ENCODE peak calls at places on chromosome 13, in four cellular contexts. F is fibroblast of villous mesenchyme, Y is cardiac muscle cell, J is fibroblast of pulmonary artery. L is an unnamed sample.

GRCh38 chr13:99575376-99575775 is 74.1 kb downstream of the TM9SF2 start:
- DNase-seq in F (no peak), Y (no peak), J (no peak), L (no peak)

GRCh38 chr13:34545461-34545860 is 396.6 kb upstream of the NBEA start:
- DNase-seq in F (no peak), Y (no peak), J (no peak), L (no peak)

GRCh38 chr13:24097667-24098066 is 62.9 kb upstream of the SPATA13 start:
- DNase-seq in F (no peak), Y (no peak), J (no peak), L (no peak)

GRCh38 chr13:93151277-93151676 is 75.3 kb upstream of the GPC6 start:
- DNase-seq in F (peak; percentile 59), Y (peak; percentile 92), J (peak; percentile 91), L (peak; percentile 82)

GRCh38 chr13:43316997-43317396 is 293.6 kb downstream of the DNAJC15 start:
- DNase-seq in F (peak; percentile 57), Y (peak; percentile 71), J (peak; percentile 75), L (peak; percentile 65)

GRCh38 chr13:51564252-51564651 is 20.0 kb upstream of the WDFY2 start:
- DNase-seq in F (no peak), Y (no peak), J (no peak), L (no peak)

GRCh38 chr13:39998166-39998565 is 342.7 kb downstream of the COG6 start:
- DNase-seq in F (no peak), Y (no peak), J (no peak), L (no peak)

GRCh38 chr13:78228940-78229339 is 310.3 kb upstream of the EDNRB start:
- DNase-seq in F (no peak), Y (peak; percentile 46), J (peak; percentile 50), L (no peak)

GRCh38 chr13:72542241-72542640 is 185.2 kb downstream of the MZT1 start:
- DNase-seq in F (no peak), Y (no peak), J (no peak), L (no peak)

GRCh38 chr13:79404985-79405384 is 1.1 kb downstream of the RBM26 start:
- DNase-seq in F (no peak), Y (no peak), J (no peak), L (no peak)

GRCh38 chr13:109666656-109667448 is 119.5 kb downstream of the IRS2 start:
- DNase-seq in F (peak; percentile 42), Y (peak; percentile 49), J (peak; percentile 41), L (peak; percentile 53)

GRCh38 chr13:110471833-110472162 is 89.7 kb downstream of the RAB20 start:
- DNase-seq in F (peak; percentile 60), Y (peak; percentile 18), J (peak; percentile 56), L (no peak)

GRCh38 chr13:45674908-45675307 is 27.2 kb upstream of the CBY2 start:
- DNase-seq in F (peak; percentile 20), Y (peak; percentile 92), J (peak; percentile 68), L (peak; percentile 91)

GRCh38 chr13:76542176-76542575 is 344.0 kb downstream of the KCTD12 start:
- DNase-seq in F (no peak), Y (no peak), J (no peak), L (no peak)

GRCh38 chr13:44015808-44016207 is 136.1 kb downstream of the LACC1 start:
- DNase-seq in F (no peak), Y (peak; percentile 32), J (peak; percentile 18), L (peak; percentile 8)

GRCh38 chr13:39612023-39612637 is 9.1 kb upstream of the LHFPL6 start:
- DNase-seq in F (peak; percentile 84), Y (peak; percentile 84), J (peak; percentile 84), L (peak; percentile 77)

GRCh38 chr13:52848455-52849190 is at the start of gene PCDH8:
- DNase-seq in F (no peak), Y (peak; percentile 2), J (no peak), L (no peak)

GRCh38 chr13:98372886-98373285 is 195.8 kb upstream of the RNF113B start:
- DNase-seq in F (peak; percentile 69), Y (peak; percentile 38), J (peak; percentile 59), L (peak; percentile 27)

GRCh38 chr13:102441085-102441484 is 39.2 kb upstream of the FGF14 start:
- DNase-seq in F (no peak), Y (no peak), J (no peak), L (no peak)

GRCh38 chr13:102443234-102443633 is 41.4 kb upstream of the FGF14 start:
- DNase-seq in F (no peak), Y (no peak), J (no peak), L (no peak)

DNA sequence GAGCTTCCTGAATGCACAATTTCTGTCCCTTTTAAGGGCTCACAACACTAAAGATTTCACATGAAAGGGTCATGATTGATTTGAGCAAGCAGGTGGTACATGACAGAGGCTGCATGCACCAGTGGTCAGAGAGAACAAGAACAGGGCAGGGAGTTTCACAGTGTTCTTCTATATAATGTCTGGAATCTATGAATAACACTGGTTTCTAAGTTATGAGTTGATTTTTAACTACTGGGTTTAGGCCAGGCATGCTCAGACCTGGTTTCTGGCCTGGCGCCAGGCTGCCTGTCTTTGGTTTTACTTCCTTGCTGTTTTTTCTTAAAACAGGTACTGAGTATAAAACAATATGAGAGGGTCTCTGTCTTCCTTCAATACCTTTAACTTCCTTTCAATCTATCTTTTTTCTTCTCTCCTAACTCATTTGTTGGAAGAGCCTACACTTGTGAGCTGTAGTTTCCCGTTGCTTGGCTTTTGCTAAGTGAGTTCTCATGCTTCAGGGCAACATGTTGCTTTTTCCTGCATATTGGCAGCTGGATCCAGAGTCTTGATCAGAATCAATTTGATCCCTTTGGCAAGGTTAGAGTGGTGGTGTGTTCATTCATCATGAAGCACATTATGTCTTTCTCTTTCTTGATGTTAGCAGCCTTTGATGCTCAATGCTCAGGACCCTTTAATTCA is 38.5 kb upstream of the FGF14 start:
- DNase-seq in F (no peak), Y (no peak), J (no peak), L (no peak)
- H3K4me3 ChIP-seq in F (no peak overlapping the region), Y (no peak overlapping the region), J (no peak overlapping the region), L (no peak overlapping the region)

GRCh38 chr13:31801088-31801487 is 61.8 kb downstream of the RXFP2 start:
- DNase-seq in F (no peak), Y (no peak), J (no peak), L (no peak)

GRCh38 chr13:31793246-31793645 is 53.9 kb downstream of the RXFP2 start:
- DNase-seq in F (peak; percentile 75), Y (no peak), J (no peak), L (peak; percentile 53)

GRCh38 chr13:31794452-31794851 is 55.1 kb downstream of the RXFP2 start:
- DNase-seq in F (peak; percentile 41), Y (peak; percentile 67), J (peak; percentile 27), L (peak; percentile 7)

GRCh38 chr13:31798189-31798588 is 58.9 kb downstream of the RXFP2 start:
- DNase-seq in F (no peak), Y (no peak), J (no peak), L (no peak)

GRCh38 chr13:31797154-31797775 is 57.9 kb downstream of the RXFP2 start:
- DNase-seq in F (peak; percentile 54), Y (peak; percentile 69), J (peak; percentile 66), L (peak; percentile 65)
- TF ChIP-seq CTCF in F (peak; percentile 50), Y (peak; percentile 57), J (peak; percentile 56), L (peak; percentile 72)

GRCh38 chr13:71524245-71525002 is 342.6 kb downstream of the DACH1 start:
- DNase-seq in F (peak; percentile 79), Y (peak; percentile 6), J (no peak), L (no peak)
- H3K4me3 ChIP-seq in F (peak overlapping the region; percentile 39), Y (no peak overlapping the region), J (no peak overlapping the region), L (no peak overlapping the region)

GRCh38 chr13:111489301-111489700 is 168.9 kb downstream of the TEX29 start:
- DNase-seq in F (no peak), Y (no peak), J (no peak), L (no peak)
- TF ChIP-seq CTCF in F (no peak), Y (no peak), J (no peak), L (no peak)

DNA sequence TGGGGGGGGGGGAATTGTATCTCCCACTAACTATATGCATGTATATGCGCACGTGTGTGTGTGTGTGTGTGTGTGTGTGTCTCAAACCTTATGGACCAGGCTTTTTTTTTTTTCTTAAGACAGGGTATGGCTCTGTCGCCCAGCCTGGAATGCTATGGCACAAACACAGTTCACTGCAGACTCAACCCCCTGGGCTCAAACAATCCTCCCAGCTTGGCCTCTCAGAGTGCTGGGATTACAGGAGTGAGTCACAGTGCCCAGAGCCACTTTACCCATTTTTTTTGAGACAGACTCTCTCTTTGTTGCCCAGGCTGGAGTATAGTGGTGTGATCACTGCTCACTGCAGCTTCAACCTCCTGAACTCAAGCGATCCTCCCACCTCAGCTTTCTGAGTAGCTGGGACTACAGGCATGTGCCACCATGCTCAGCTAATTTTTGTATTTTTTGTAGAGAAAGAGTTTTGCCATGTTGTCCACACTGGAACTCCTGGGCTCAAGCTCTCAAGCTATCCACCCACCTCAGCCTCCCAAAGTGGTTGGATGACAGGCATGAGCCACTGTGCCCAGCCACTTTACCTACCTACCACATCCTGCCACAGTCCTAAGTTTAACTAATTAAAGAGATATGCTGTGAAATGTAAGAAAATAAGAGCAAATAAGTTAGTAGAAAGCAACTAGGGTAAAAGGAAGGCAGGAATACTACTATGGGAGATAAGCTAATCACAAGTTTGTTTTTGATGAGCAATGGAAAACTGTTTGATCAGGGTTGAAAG is 2.4 kb downstream of the ZMYM5 start:
- DNase-seq in F (peak; percentile 48), Y (peak; percentile 65), J (peak; percentile 74), L (peak; percentile 66)
- H3K4me3 ChIP-seq in F (peak overlapping the region; percentile 80), Y (no peak overlapping the region), J (peak overlapping the region; percentile 71), L (peak overlapping the region; percentile 23)

DNA sequence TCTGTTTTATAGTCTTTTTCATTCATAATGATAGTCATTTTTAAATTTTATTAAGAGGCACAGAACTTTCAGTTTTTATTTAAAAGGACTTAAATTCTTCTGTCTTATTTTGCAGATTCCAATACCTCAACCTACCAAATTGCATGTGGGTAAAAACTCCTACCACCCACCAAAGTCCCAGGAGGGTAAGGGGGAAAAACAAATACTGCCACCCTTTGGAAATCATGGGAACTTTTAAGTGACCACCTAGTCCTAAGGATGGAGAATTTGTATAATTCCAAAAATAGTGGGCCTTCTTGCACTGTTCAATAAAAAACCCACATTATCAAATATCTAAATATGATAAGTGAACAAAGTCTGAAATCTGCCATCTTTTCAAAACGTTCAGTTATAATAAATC is 9.7 kb downstream of the SUPT20H start:
- DNase-seq in F (no peak), Y (no peak), J (no peak), L (no peak)
- TF ChIP-seq CTCF in F (no peak), Y (peak; percentile 6), J (no peak), L (no peak)

GRCh38 chr13:33034061-33034460 is 17.8 kb downstream of the KL start:
- DNase-seq in F (no peak), Y (no peak), J (no peak), L (no peak)
- H3K4me3 ChIP-seq in F (no peak overlapping the region), Y (no peak overlapping the region), J (no peak overlapping the region), L (no peak overlapping the region)

L was measured in AG10803.